ENCODE peak calls at places on chromosome 9, in eight cellular contexts. S is AG08396; Q is HEK293T; F is stimulated activated CD8-positive, alpha-beta memory T cell treated with anti-CD3 and anti-CD28 coated beads, Interleukin-15, amount 100 ng/mL, for 24 hours; J is RCC 7860; P is ovary; K is EH; Y is left cardiac atrium. X is an unnamed sample.

GRCh38 chr9:92138157-92138959 is 23.1 kb upstream of the SPTLC1 start:
- DNase-seq in Y (peak), F (peak), P (peak), Q (peak), S (peak), J (peak), K (peak), X (peak)

GRCh38 chr9:93223241-93224180 is 39.6 kb downstream of the WNK2 start:
- DNase-seq in F (no peak), P (no peak), K (peak), Y (no peak), Q (no peak), J (no peak), S (peak), X (peak)

GRCh38 chr9:114913217-114913616 is 17.2 kb downstream of the TNFSF8 start:
- DNase-seq in J (no peak), S (no peak), Y (no peak), Q (no peak), F (no peak), K (no peak), P (no peak), X (no peak)

GRCh38 chr9:127451681-127452480 is 571 bp downstream of the LRSAM1 start:
- DNase-seq in Y (peak), S (peak), F (no peak), J (peak), Q (peak), P (peak), K (peak), X (peak)

GRCh38 chr9:112176410-112177010 is 1.4 kb upstream of the SUSD1 start:
- DNase-seq in Y (no peak), F (no peak), K (no peak), Q (no peak), P (no peak), J (no peak), S (no peak), X (no peak)

GRCh38 chr9:125847735-125848134 is 100.6 kb downstream of the PBX3 start:
- DNase-seq in F (no peak), J (no peak), P (no peak), Y (no peak), S (no peak), Q (no peak), K (no peak), X (no peak)

GRCh38 chr9:134136117-134136996 is 475 bp downstream of the WDR5 start:
- DNase-seq in K (peak), F (peak), P (no peak), J (no peak), Q (peak), Y (no peak), S (peak), X (no peak)

GRCh38 chr9:114467226-114467750 is 38.0 kb downstream of the WHRN start:
- DNase-seq in Y (no peak), K (no peak), S (no peak), Q (no peak), P (no peak), F (no peak), J (no peak), X (no peak)

GRCh38 chr9:90659626-90660364 is 17.2 kb upstream of the DIRAS2 start:
- DNase-seq in S (no peak), K (peak), F (no peak), P (no peak), J (peak), Q (no peak), Y (no peak), X (peak)

GRCh38 chr9:80619356-80619755 is 1047.6 kb downstream of the TLE4 start:
- DNase-seq in J (no peak), F (no peak), P (no peak), Y (no peak), Q (no peak), K (no peak), S (no peak), X (no peak)